ENCODE peak calls at places on chromosomes 12 and 14, in nine cellular contexts. G is GM12878, M is ovary, K is HCT116, X is breast epithelium, W is stomach, P is transverse colon, Q is Peyer's patch, A is gastrocnemius medialis. F is an unnamed sample.
A peak's percentile ranks its signal among the peaks of the same experiment; 100 is the strongest.

GRCh38 chr12:108840605-108841328 is 16.6 kb downstream of the SSH1 start:
- DNase-seq in G (no peak), M (no peak), K (no peak), X (no peak), W (no peak), P (no peak), Q (no peak), A (no peak), F (no peak)

GRCh38 chr12:45112306-45112705 is 61.4 kb upstream of the DBX2 start:
- DNase-seq in G (no peak), M (no peak), K (no peak), X (no peak), W (no peak), P (no peak), Q (no peak), A (no peak), F (no peak)

GRCh38 chr12:5267603-5268423 is 164.1 kb upstream of the NTF3 start:
- DNase-seq in G (no peak), M (no peak), K (no peak), X (no peak), W (no peak), P (no peak), Q (no peak), A (no peak), F (no peak)

GRCh38 chr12:54958048-54958658 is 26.4 kb downstream of the TESPA1 start:
- DNase-seq in G (peak; percentile 44), M (no peak), K (peak; percentile 53), X (no peak), W (peak; percentile 42), P (peak; percentile 29), Q (no peak), A (no peak), F (no peak)

GRCh38 chr12:54631988-54632728 is 2.5 kb downstream of the LACRT start:
- DNase-seq in G (no peak), M (no peak), K (no peak), X (no peak), W (peak; percentile 68), P (no peak), Q (no peak), A (no peak), F (no peak)

GRCh38 chr12:109192358-109192757 is 76.0 kb downstream of the ACACB start:
- DNase-seq in G (no peak), M (no peak), K (no peak), X (no peak), W (no peak), P (no peak), Q (no peak), A (peak; percentile 61), F (no peak)

GRCh38 chr12:3223601-3224529 is 146.7 kb downstream of the TSPAN9 start:
- DNase-seq in G (no peak), M (no peak), K (no peak), X (no peak), W (no peak), P (no peak), Q (no peak), A (no peak), F (peak; percentile 22)

GRCh38 chr12:119156401-119156800 is 22.3 kb upstream of the HSPB8 start:
- DNase-seq in G (no peak), M (no peak), K (no peak), X (no peak), W (no peak), P (no peak), Q (no peak), A (no peak), F (no peak)

GRCh38 chr12:80170915-80171314 is 71.6 kb downstream of the OTOGL start:
- DNase-seq in G (no peak), M (no peak), K (no peak), X (no peak), W (no peak), P (no peak), Q (no peak), A (no peak), F (no peak)

GRCh38 chr12:4268549-4269181 is 4.9 kb upstream of the CCND2 start:
- DNase-seq in G (no peak), M (no peak), K (no peak), X (no peak), W (no peak), P (no peak), Q (no peak), A (no peak), F (no peak)

GRCh38 chr12:128920468-128920867 is 67.2 kb downstream of the GLT1D1 start:
- DNase-seq in G (no peak), M (no peak), K (no peak), X (no peak), W (no peak), P (no peak), Q (no peak), A (peak; percentile 65), F (no peak)

GRCh38 chr12:6383572-6384498 is at the start of gene LTBR:
- DNase-seq in G (no peak), M (peak; percentile 95), K (no peak), X (peak; percentile 96), W (peak; percentile 97), P (peak; percentile 96), Q (peak; percentile 97), A (peak; percentile 97), F (peak; percentile 98)

GRCh38 chr12:108312885-108313203 is 26.3 kb downstream of the CMKLR1 start:
- DNase-seq in G (no peak), M (no peak), K (no peak), X (no peak), W (no peak), P (no peak), Q (no peak), A (no peak), F (peak; percentile 68)

GRCh38 chr12:65608319-65608916 is 215.9 kb upstream of the HMGA2 start:
- DNase-seq in G (no peak), M (no peak), K (no peak), X (no peak), W (no peak), P (no peak), Q (no peak), A (no peak), F (no peak)

GRCh38 chr14:89957791-89958190 is 2.1 kb downstream of the TDP1 start:
- DNase-seq in G (no peak), M (no peak), K (no peak), X (no peak), W (no peak), P (no peak), Q (no peak), A (no peak), F (no peak)

GRCh38 chr14:89955022-89955414 is 488 bp upstream of the EFCAB11 start:
- DNase-seq in G (no peak), M (no peak), K (no peak), X (no peak), W (no peak), P (no peak), Q (no peak), A (no peak), F (no peak)

GRCh38 chr14:89954045-89955021 is at the start of gene EFCAB11:
- DNase-seq in G (peak; percentile 93), M (peak; percentile 97), K (peak; percentile 97), X (peak; percentile 98), W (peak; percentile 98), P (peak; percentile 97), Q (peak; percentile 96), A (peak; percentile 96), F (peak; percentile 98)

GRCh38 chr14:89955418-89956293 is at the start of gene TDP1:
- DNase-seq in G (peak; percentile 78), M (peak; percentile 95), K (peak; percentile 91), X (peak; percentile 96), W (peak; percentile 99), P (peak; percentile 98), Q (peak; percentile 97), A (peak; percentile 93), F (peak; percentile 97)

GRCh38 chr14:89956294-89957009 is 725 bp downstream of the TDP1 start:
- DNase-seq in G (peak; percentile 48), M (peak; percentile 57), K (peak; percentile 22), X (peak; percentile 60), W (peak; percentile 68), P (peak; percentile 76), Q (peak; percentile 70), A (peak; percentile 20), F (peak; percentile 25)
- TF ChIP-seq POLR2A in G (no peak), M (no peak), K (no peak), X (no peak), W (no peak), P (no peak), Q (no peak), A (no peak), F (no peak)

GRCh38 chr14:103737432-103738045 is 21.9 kb downstream of the ZFYVE21 start:
- DNase-seq in G (no peak), M (no peak), K (no peak), X (peak; percentile 73), W (no peak), P (no peak), Q (no peak), A (no peak), F (no peak)
- H3K36me3 ChIP-seq in G (peaks cover 2% of the 10 kb centered on the region), M (no peaks in the 10 kb centered on the region), K (peaks cover 3% of the 10 kb centered on the region), X (no peaks in the 10 kb centered on the region), W (peaks cover 100% of the 10 kb centered on the region), P (no peaks in the 10 kb centered on the region), Q (no peaks in the 10 kb centered on the region), A (peaks cover 50% of the 10 kb centered on the region), F (peaks cover 86% of the 10 kb centered on the region)

DNA sequence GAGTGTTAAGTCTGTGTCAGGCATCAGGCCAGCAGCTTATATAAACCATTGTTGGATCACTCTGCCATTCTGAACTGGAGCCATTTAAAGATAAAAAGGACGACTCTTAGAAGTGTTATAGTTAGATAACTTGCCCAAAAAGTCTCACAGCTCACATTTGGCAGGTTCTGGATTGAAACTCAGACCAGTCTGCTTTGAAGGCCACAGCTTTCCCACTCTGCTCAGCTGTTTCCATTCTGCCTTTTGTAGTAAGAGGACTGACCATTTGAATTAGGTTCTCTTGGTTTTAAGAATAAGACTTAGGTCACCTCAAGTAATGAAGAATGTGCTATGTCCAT is 197.3 kb upstream of the AMIGO2 start:
- DNase-seq in G (no peak), M (no peak), K (no peak), X (no peak), W (peak; percentile 55), P (no peak), Q (no peak), A (no peak), F (no peak)
- TF ChIP-seq POLR2A in G (no peak), M (no peak), K (no peak), X (no peak), W (no peak), P (no peak), Q (no peak), A (no peak), F (no peak)

DNA sequence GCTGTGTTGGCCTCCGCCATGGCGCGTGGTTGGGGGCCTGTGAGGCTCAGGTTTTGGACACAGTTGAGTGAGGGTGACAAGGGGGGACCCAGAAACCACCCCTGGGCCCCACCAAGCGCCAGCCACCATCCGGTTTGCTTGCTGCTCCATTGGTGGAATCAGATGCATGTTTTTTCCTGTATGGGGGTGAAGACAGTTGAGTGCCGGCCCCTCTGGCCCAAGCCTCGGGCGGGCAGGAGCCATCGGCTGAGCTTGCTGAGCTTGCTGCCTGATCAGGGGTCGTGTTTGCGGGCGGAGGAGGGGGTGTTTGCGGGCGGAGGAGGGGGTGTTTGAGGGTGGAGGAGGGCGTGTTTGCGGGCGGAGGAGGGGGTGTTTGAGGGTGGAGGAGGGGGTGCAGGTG is 6.4 kb downstream of the PGAM5 start:
- DNase-seq in G (no peak), M (no peak), K (no peak), X (no peak), W (no peak), P (no peak), Q (no peak), A (no peak), F (peak; percentile 43)
- H3K36me3 ChIP-seq in G (peaks cover 40% of the 10 kb centered on the region), M (no peaks in the 10 kb centered on the region), K (peaks cover 22% of the 10 kb centered on the region), X (no peaks in the 10 kb centered on the region), W (peaks cover 78% of the 10 kb centered on the region), P (no peaks in the 10 kb centered on the region), Q (no peaks in the 10 kb centered on the region), A (peaks cover 62% of the 10 kb centered on the region), F (no peaks in the 10 kb centered on the region)